ENCODE peak calls at places on chromosomes 2 and 18, in four cellular contexts. J is activated gamma-delta T cell treated with Interleukin-2 at 50 U/mL for 16 hours; W is germinal center; F is stimulated activated CD8-positive, alpha-beta memory T cell treated with anti-CD3 and anti-CD28 coated beads, Interleukin-12 subunit alpha, Interleukin-12 subunit beta, amount 100 ng/mL, for 4 hours. O is an unnamed sample.

GRCh38 chr2:54480025-54480424 is 23.9 kb downstream of the SPTBN1 start:
- DNase-seq in J (no peak), W (no peak), F (no peak), O (no peak)

GRCh38 chr18:74709451-74709850 is 111.8 kb downstream of the ZNF407 start:
- DNase-seq in J (no peak), W (no peak), F (no peak), O (no peak)

GRCh38 chr2:213042262-213042661 is 109.2 kb downstream of the IKZF2 start:
- DNase-seq in J (no peak), W (no peak), F (no peak), O (no peak)

GRCh38 chr18:5197032-5197434 is at the start of gene AKAIN1:
- DNase-seq in J (no peak), W (peak), F (no peak), O (no peak)

GRCh38 chr2:18611184-18611583 is 21.8 kb upstream of the NT5C1B start:
- DNase-seq in J (no peak), W (no peak), F (no peak), O (no peak)

GRCh38 chr2:149068225-149068995 is 29.9 kb downstream of the LYPD6B start:
- DNase-seq in J (no peak), W (no peak), F (no peak), O (no peak)

GRCh38 chr18:12944724-12945123 is 3.1 kb upstream of the SEH1L start:
- DNase-seq in J (no peak), W (no peak), F (no peak), O (no peak)

GRCh38 chr2:120471166-120471565 is 125.2 kb downstream of the INHBB start:
- DNase-seq in J (no peak), W (no peak), F (no peak), O (no peak)

GRCh38 chr2:145020694-145021093 is 500.8 kb upstream of the ZEB2 start:
- DNase-seq in J (no peak), W (no peak), F (no peak), O (no peak)

GRCh38 chr2:219041252-219041651 is at the start of gene CFAP65:
- DNase-seq in J (no peak), W (no peak), F (no peak), O (no peak)

GRCh38 chr2:6865346-6866238 is at the start of gene CMPK2:
- DNase-seq in J (peak), W (peak), F (peak), O (peak)

GRCh38 chr2:179454443-179455218 is 190.0 kb upstream of the SESTD1 start:
- DNase-seq in J (no peak), W (no peak), F (no peak), O (no peak)

GRCh38 chr18:8765692-8766463 is 60.5 kb downstream of the MTCL1 start:
- DNase-seq in J (no peak), W (no peak), F (no peak), O (no peak)

GRCh38 chr18:48795696-48796095 is 155.1 kb downstream of the SMAD7 start:
- DNase-seq in J (no peak), W (no peak), F (no peak), O (no peak)

GRCh38 chr2:209671280-209671679 is 100.4 kb upstream of the UNC80 start:
- DNase-seq in J (no peak), W (no peak), F (no peak), O (no peak)

GRCh38 chr2:8684421-8684884 is 2.6 kb downstream of the ID2 start:
- DNase-seq in J (peak), W (no peak), F (no peak), O (peak)

GRCh38 chr2:10524841-10525572 is 76.9 kb upstream of the ODC1 start:
- DNase-seq in J (no peak), W (no peak), F (no peak), O (no peak)

GRCh38 chr2:160736629-160737028 is 243.0 kb upstream of the RBMS1 start:
- DNase-seq in J (no peak), W (no peak), F (no peak), O (no peak)

GRCh38 chr2:37782721-37783438 is 111.4 kb upstream of the CDC42EP3 start:
- DNase-seq in J (no peak), W (no peak), F (no peak), O (no peak)

GRCh38 chr18:26071725-26072124 is 18.7 kb downstream of the SS18 start:
- DNase-seq in J (no peak), W (no peak), F (no peak), O (no peak)

GRCh38 chr2:239383036-239383795 is 17.6 kb downstream of the HDAC4 start:
- DNase-seq in J (no peak), W (no peak), F (no peak), O (no peak)

GRCh38 chr2:234741976-234742375 is 209.8 kb upstream of the SH3BP4 start:
- DNase-seq in J (no peak), W (no peak), F (no peak), O (no peak)

GRCh38 chr2:39593439-39594393 is 72.0 kb upstream of the TMEM178A start:
- DNase-seq in J (no peak), W (no peak), F (no peak), O (no peak)

GRCh38 chr2:101089419-101089818 is 61.8 kb downstream of the TBC1D8 start:
- DNase-seq in J (no peak), W (no peak), F (no peak), O (no peak)

GRCh38 chr2:163778045-163778753 is 42.4 kb upstream of the FIGN start:
- DNase-seq in J (no peak), W (no peak), F (no peak), O (no peak)

GRCh38 chr2:189940913-189941312 is 121.6 kb downstream of the MSTN start:
- DNase-seq in J (no peak), W (no peak), F (no peak), O (no peak)

GRCh38 chr2:20877944-20878343 is 55.0 kb upstream of the LDAH start:
- DNase-seq in J (no peak), W (no peak), F (no peak), O (no peak)

GRCh38 chr18:43935051-43935412 is 657.7 kb upstream of the SYT4 start:
- DNase-seq in J (no peak), W (no peak), F (no peak), O (no peak)

GRCh38 chr2:7730449-7730848 is 813.2 kb downstream of the RNF144A start:
- DNase-seq in J (no peak), W (no peak), F (no peak), O (no peak)

GRCh38 chr2:199973703-199974102 is 18.3 kb downstream of the MAIP1 start:
- DNase-seq in J (no peak), W (no peak), F (no peak), O (no peak)

O was measured in CD8-positive, alpha-beta T cell.